ENCODE peak calls at places on chromosome 11, in five cellular contexts. One of them, this sample, is unnamed. For H3K4me1, the result is how much of the 10 kb centered on the place peaks cover.

GRCh38 chr11:13635804-13636203 is 32.7 kb upstream of the FAR1 start:
- DNase-seq in testis: no peak
- DNase-seq in kidney: no peak
- DNase-seq in pancreas: no peak
- DNase-seq in heart right ventricle: no peak
- DNase-seq in this sample: no peak

GRCh38 chr11:119024430-119025098 is 6.0 kb downstream of the TRAPPC4 start:
- DNase-seq in testis: no peak
- DNase-seq in kidney: no peak
- DNase-seq in pancreas: peak
- DNase-seq in heart right ventricle: no peak
- DNase-seq in this sample: no peak

GRCh38 chr11:86726118-86726748 is 53.8 kb upstream of the ME3 start:
- DNase-seq in testis: no peak
- DNase-seq in kidney: no peak
- DNase-seq in pancreas: no peak
- DNase-seq in heart right ventricle: no peak
- DNase-seq in this sample: no peak

GRCh38 chr11:23406131-23406819 is 546.0 kb upstream of the CCDC179 start:
- DNase-seq in testis: peak
- DNase-seq in kidney: peak
- DNase-seq in pancreas: peak
- DNase-seq in heart right ventricle: no peak
- DNase-seq in this sample: no peak

GRCh38 chr11:106603971-106604370 is 414.3 kb downstream of the GUCY1A2 start:
- DNase-seq in testis: no peak
- DNase-seq in kidney: no peak
- DNase-seq in pancreas: no peak
- DNase-seq in heart right ventricle: no peak
- DNase-seq in this sample: no peak

GRCh38 chr11:112697371-112697770 is 263.8 kb upstream of the NCAM1 start:
- DNase-seq in testis: no peak
- DNase-seq in kidney: no peak
- DNase-seq in pancreas: no peak
- DNase-seq in heart right ventricle: no peak
- DNase-seq in this sample: no peak

GRCh38 chr11:13427440-13427839 is 35.6 kb downstream of the BTBD10 start:
- DNase-seq in testis: no peak
- DNase-seq in kidney: no peak
- DNase-seq in pancreas: no peak
- DNase-seq in heart right ventricle: no peak
- DNase-seq in this sample: no peak

GRCh38 chr11:33926954-33927552 is 35.2 kb upstream of the LMO2 start:
- DNase-seq in testis: no peak
- DNase-seq in kidney: no peak
- DNase-seq in pancreas: no peak
- DNase-seq in heart right ventricle: no peak
- DNase-seq in this sample: no peak

GRCh38 chr11:86802601-86803051 is 2.3 kb downstream of the PRSS23 start:
- DNase-seq in testis: peak
- DNase-seq in kidney: no peak
- DNase-seq in pancreas: no peak
- DNase-seq in heart right ventricle: no peak
- DNase-seq in this sample: no peak

GRCh38 chr11:57979532-57980079 is 44.1 kb upstream of the OR9Q1 start:
- DNase-seq in testis: no peak
- DNase-seq in kidney: no peak
- DNase-seq in pancreas: no peak
- DNase-seq in heart right ventricle: no peak
- DNase-seq in this sample: no peak

GRCh38 chr11:2507945-2508749 is 63.3 kb downstream of the KCNQ1 start:
- DNase-seq in testis: peak
- DNase-seq in kidney: peak
- DNase-seq in pancreas: peak
- DNase-seq in heart right ventricle: no peak
- DNase-seq in this sample: no peak

GRCh38 chr11:30895046-30895445 is 308.9 kb upstream of the MPPED2 start:
- DNase-seq in testis: no peak
- DNase-seq in kidney: no peak
- DNase-seq in pancreas: no peak
- DNase-seq in heart right ventricle: no peak
- DNase-seq in this sample: no peak

GRCh38 chr11:1064167-1064566 is 10.5 kb upstream of the MUC2 start:
- DNase-seq in testis: no peak
- DNase-seq in kidney: no peak
- DNase-seq in pancreas: no peak
- DNase-seq in heart right ventricle: no peak
- DNase-seq in this sample: no peak

GRCh38 chr11:101738494-101738893 is 154.7 kb upstream of the TRPC6 start:
- DNase-seq in testis: no peak
- DNase-seq in kidney: no peak
- DNase-seq in pancreas: no peak
- DNase-seq in heart right ventricle: no peak
- DNase-seq in this sample: no peak

GRCh38 chr11:86180415-86180814 is 64.1 kb upstream of the EED start:
- DNase-seq in testis: no peak
- DNase-seq in kidney: no peak
- DNase-seq in pancreas: no peak
- DNase-seq in heart right ventricle: no peak
- DNase-seq in this sample: no peak

GRCh38 chr11:7514099-7514725 is 413 bp downstream of the PPFIBP2 start:
- DNase-seq in testis: peak
- DNase-seq in kidney: no peak
- DNase-seq in pancreas: no peak
- DNase-seq in heart right ventricle: no peak
- DNase-seq in this sample: peak

GRCh38 chr11:72773291-72773690 is 20.6 kb downstream of the STARD10 start:
- DNase-seq in testis: peak
- DNase-seq in kidney: no peak
- DNase-seq in pancreas: peak
- DNase-seq in heart right ventricle: no peak
- DNase-seq in this sample: no peak

GRCh38 chr11:86160546-86161149 is 83.9 kb upstream of the EED start:
- DNase-seq in testis: no peak
- DNase-seq in kidney: no peak
- DNase-seq in pancreas: no peak
- DNase-seq in heart right ventricle: no peak
- DNase-seq in this sample: no peak

GRCh38 chr11:69699213-69699612 is 4.6 kb downstream of the FGF19 start:
- DNase-seq in testis: peak
- DNase-seq in kidney: no peak
- DNase-seq in pancreas: no peak
- DNase-seq in heart right ventricle: peak
- DNase-seq in this sample: peak

GRCh38 chr11:121965330-121965729 is 150.7 kb downstream of the BLID start:
- DNase-seq in testis: no peak
- DNase-seq in kidney: no peak
- DNase-seq in pancreas: no peak
- DNase-seq in heart right ventricle: peak
- DNase-seq in this sample: no peak

GRCh38 chr11:107741044-107741823 is 29.4 kb upstream of the SLN start:
- DNase-seq in testis: no peak
- DNase-seq in kidney: no peak
- DNase-seq in pancreas: no peak
- DNase-seq in heart right ventricle: no peak
- DNase-seq in this sample: peak

GRCh38 chr11:12556788-12557384 is 117.3 kb upstream of the TEAD1 start:
- DNase-seq in testis: peak
- DNase-seq in kidney: peak
- DNase-seq in pancreas: no peak
- DNase-seq in heart right ventricle: peak
- DNase-seq in this sample: peak

GRCh38 chr11:63560506-63561179 is 2.5 kb downstream of the PLAAT2 start:
- DNase-seq in testis: no peak
- DNase-seq in kidney: peak
- DNase-seq in pancreas: no peak
- DNase-seq in heart right ventricle: peak
- DNase-seq in this sample: peak

GRCh38 chr11:117941163-117941707 is 12.0 kb upstream of the TMPRSS13 start:
- DNase-seq in testis: no peak
- DNase-seq in kidney: peak
- DNase-seq in pancreas: no peak
- DNase-seq in heart right ventricle: no peak
- DNase-seq in this sample: no peak

GRCh38 chr11:18392434-18393321 is 1.7 kb upstream of the LDHA start:
- DNase-seq in testis: peak
- DNase-seq in kidney: no peak
- DNase-seq in pancreas: no peak
- DNase-seq in heart right ventricle: no peak
- DNase-seq in this sample: no peak

GRCh38 chr11:128622137-128622523 is 34.8 kb upstream of the ETS1 start:
- DNase-seq in testis: no peak
- DNase-seq in kidney: peak
- DNase-seq in pancreas: no peak
- DNase-seq in heart right ventricle: peak
- DNase-seq in this sample: no peak
- H3K4me1 ChIP-seq in testis: under half
- H3K4me1 ChIP-seq in kidney: under half
- H3K4me1 ChIP-seq in pancreas: under half
- H3K4me1 ChIP-seq in heart right ventricle: half or more
- H3K4me1 ChIP-seq in this sample: under half

GRCh38 chr11:122998727-122999370 is 17.2 kb upstream of the BSX start:
- DNase-seq in testis: no peak
- DNase-seq in kidney: no peak
- DNase-seq in pancreas: no peak
- DNase-seq in heart right ventricle: no peak
- DNase-seq in this sample: no peak

GRCh38 chr11:122995526-122995925 is 13.9 kb upstream of the BSX start:
- DNase-seq in testis: no peak
- DNase-seq in kidney: no peak
- DNase-seq in pancreas: no peak
- DNase-seq in heart right ventricle: no peak
- DNase-seq in this sample: no peak

DNA sequence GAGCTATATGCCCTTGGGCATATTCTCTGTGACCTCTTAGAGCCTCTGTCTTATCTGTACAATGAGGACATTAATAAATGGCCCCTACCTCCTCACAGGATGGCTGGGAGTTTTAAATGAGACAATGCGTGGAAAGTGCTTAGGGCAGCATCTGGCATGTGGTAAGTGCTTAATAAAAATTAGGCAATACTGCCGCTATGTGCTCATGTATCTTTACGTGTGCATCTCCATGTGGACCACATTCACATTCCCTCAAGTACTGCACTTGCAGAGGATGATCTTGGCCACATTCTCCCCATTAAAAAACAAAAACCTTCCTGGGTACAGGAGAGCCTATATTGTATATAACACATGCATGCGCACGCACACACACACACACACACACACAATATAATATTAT is 19.1 kb upstream of the BSX start:
- DNase-seq in testis: no peak
- DNase-seq in kidney: no peak
- DNase-seq in pancreas: no peak
- DNase-seq in heart right ventricle: no peak
- DNase-seq in this sample: no peak
- H3K4me1 ChIP-seq in testis: under half
- H3K4me1 ChIP-seq in kidney: under half
- H3K4me1 ChIP-seq in pancreas: under half
- H3K4me1 ChIP-seq in heart right ventricle: under half
- H3K4me1 ChIP-seq in this sample: under half

DNA sequence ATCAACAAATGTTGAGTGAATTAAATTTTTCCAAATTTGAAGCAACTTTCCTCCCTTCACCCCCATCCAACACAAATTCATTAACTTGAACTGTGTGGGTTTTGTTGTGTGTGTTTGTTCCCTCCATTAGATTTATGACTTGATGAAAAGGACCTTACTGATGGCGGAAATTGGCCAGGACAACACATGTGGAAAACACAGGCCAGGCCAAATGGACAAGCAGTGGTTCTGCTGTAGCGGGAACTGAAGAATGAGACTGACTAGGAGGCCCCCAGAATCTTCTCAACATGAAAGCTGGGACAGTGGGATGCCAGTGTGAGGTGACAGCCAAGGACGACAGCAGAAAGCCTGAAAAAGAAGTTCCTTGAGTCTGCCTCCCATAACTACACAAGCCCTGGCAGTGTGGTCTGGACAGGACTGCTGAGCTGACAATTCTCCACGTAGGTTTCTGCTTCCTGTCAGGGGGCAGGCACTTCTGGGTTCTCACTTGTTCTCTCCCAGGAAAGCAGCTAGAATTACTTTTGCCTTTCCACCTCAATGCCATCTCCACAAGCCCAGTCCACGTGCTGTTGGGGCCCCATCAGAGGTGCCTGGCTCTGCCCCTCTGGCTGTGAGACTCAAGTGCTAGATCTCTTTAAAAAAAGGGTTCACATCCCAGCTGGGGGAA is 94.3 kb downstream of the ETS1 start:
- DNase-seq in testis: no peak
- DNase-seq in kidney: no peak
- DNase-seq in pancreas: no peak
- DNase-seq in heart right ventricle: no peak
- DNase-seq in this sample: no peak
- H3K4me1 ChIP-seq in testis: under half
- H3K4me1 ChIP-seq in kidney: under half
- H3K4me1 ChIP-seq in pancreas: under half
- H3K4me1 ChIP-seq in heart right ventricle: half or more
- H3K4me1 ChIP-seq in this sample: half or more

GRCh38 chr11:114079406-114080072 is 20.0 kb downstream of the ZBTB16 start:
- DNase-seq in testis: no peak
- DNase-seq in kidney: no peak
- DNase-seq in pancreas: no peak
- DNase-seq in heart right ventricle: no peak
- DNase-seq in this sample: peak
- H3K4me1 ChIP-seq in testis: under half
- H3K4me1 ChIP-seq in kidney: under half
- H3K4me1 ChIP-seq in pancreas: under half
- H3K4me1 ChIP-seq in heart right ventricle: half or more
- H3K4me1 ChIP-seq in this sample: half or more

DNA sequence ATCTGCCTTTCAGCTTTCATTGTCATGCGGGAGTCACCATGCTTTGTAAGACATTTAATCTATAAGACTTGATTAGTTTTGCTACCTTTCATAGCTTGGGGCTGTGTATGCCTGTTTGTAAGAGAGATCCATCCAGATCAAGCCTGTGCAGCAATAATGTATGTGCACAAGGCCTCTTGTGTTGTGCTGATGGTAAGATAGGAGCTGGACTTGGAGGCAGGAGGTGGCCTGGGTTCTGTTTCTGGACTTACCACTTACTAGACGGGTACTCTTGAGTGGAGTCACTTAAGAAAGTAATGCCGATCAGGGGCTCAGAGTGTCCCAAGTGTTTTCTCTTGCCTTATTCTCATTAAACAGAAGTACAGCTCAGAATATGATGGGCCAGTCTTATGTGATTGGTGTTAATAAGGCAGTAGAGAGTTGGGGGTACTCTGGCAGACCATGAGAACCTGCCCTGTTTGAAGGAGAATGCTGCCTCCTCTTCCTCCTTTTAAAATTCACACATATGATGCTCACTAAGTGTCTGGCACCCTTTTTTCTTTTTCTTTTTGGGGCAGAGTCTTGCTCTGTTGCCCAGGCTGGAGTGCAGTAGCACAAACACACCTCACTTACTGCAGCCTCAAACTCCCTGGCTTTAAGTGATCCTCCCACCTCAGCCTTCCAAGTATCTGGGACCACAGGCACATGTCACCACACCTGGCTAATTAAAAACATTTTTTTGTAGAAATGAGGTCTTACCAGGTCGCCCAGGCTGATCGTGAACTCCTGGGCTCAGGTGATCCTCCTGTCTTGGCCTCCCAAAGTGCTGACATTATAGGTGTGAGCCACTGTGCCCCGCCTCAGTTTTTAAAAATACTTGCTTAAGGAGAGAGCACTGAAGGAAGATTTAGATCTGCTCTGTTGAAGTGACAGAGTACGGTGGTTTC is 31.0 kb downstream of the PTPRJ start:
- DNase-seq in testis: no peak
- DNase-seq in kidney: no peak
- DNase-seq in pancreas: no peak
- DNase-seq in heart right ventricle: no peak
- DNase-seq in this sample: no peak
- H3K4me1 ChIP-seq in testis: under half
- H3K4me1 ChIP-seq in kidney: under half
- H3K4me1 ChIP-seq in pancreas: under half
- H3K4me1 ChIP-seq in heart right ventricle: half or more
- H3K4me1 ChIP-seq in this sample: under half